ENCODE peak calls at places on chromosomes 4 and X, in four cellular contexts. H is GM23338, U is MM.1S, C is lower leg skin. N is an unnamed sample.

GRCh38 chr4:6548201-6548881 is 26.6 kb upstream of the MAN2B2 start:
- DNase-seq in U (no peak), H (peak; percentile 75), C (no peak), N (no peak)

GRCh38 chr4:185335579-185335978 is 60.1 kb downstream of the LRP2BP start:
- DNase-seq in C (no peak), H (no peak), U (no peak), N (no peak)

GRCh38 chrX:110504947-110505346 is 146.3 kb downstream of the RTL9 start:
- DNase-seq in C (no peak), H (no peak), U (no peak), N (no peak)

GRCh38 chrX:33339219-33339618 is 127.9 kb upstream of the DMD start:
- DNase-seq in H (peak; percentile 2), U (no peak), C (no peak), N (no peak)

GRCh38 chr4:101419324-101420135 is 72.2 kb upstream of the PPP3CA start:
- DNase-seq in H (peak; percentile 9), U (peak; percentile 88), C (no peak), N (peak; percentile 73)

GRCh38 chr4:119103263-119103662 is 32.4 kb upstream of the MYOZ2 start:
- DNase-seq in C (no peak), H (peak; percentile 51), U (no peak), N (no peak)

GRCh38 chrX:46554942-46555341 is 9.7 kb upstream of the ZNF674 start:
- DNase-seq in C (no peak), H (no peak), U (peak; percentile 10), N (no peak)

GRCh38 chr4:78370625-78371372 is 180.8 kb upstream of the ANXA3 start:
- DNase-seq in U (no peak), H (peak; percentile 41), C (no peak), N (no peak)

GRCh38 chrX:78377186-78377585 is 49.8 kb upstream of the CYSLTR1 start:
- DNase-seq in U (no peak), H (no peak), C (no peak), N (no peak)

GRCh38 chrX:102651968-102652744 is 873 bp downstream of the GPRASP1 start:
- DNase-seq in C (no peak), H (peak; percentile 69), U (no peak), N (peak; percentile 6)

GRCh38 chr4:7397206-7398103 is 37.3 kb downstream of the PSAPL1 start:
- DNase-seq in U (no peak), H (no peak), C (no peak), N (no peak)

GRCh38 chrX:9676311-9676710 is 89.3 kb downstream of the GPR143 start:
- DNase-seq in H (no peak), C (no peak), U (no peak), N (no peak)

GRCh38 chr4:74794341-74794801 is at the start of gene BTC:
- DNase-seq in U (peak; percentile 84), H (peak; percentile 69), C (peak; percentile 13), N (no peak)

GRCh38 chr4:6463311-6464289 is 8.8 kb downstream of the PPP2R2C start:
- DNase-seq in H (no peak), C (no peak), U (no peak), N (no peak)

GRCh38 chrX:41664307-41665299 is 24.2 kb upstream of the GPR34 start:
- DNase-seq in H (no peak), C (no peak), U (peak; percentile 15), N (no peak)

GRCh38 chr4:4535590-4535989 is 6.3 kb downstream of the STX18 start:
- DNase-seq in C (no peak), H (no peak), U (no peak), N (no peak)

GRCh38 chrX:10884246-10884645 is 226.9 kb upstream of the HCCS start:
- DNase-seq in U (no peak), C (no peak), H (no peak), N (no peak)

GRCh38 chrX:103565197-103565596 is 20.1 kb upstream of the TCEAL4 start:
- DNase-seq in U (peak; percentile 23), H (no peak), C (no peak), N (no peak)

GRCh38 chrX:12999422-12999821 is 24.5 kb downstream of the TMSB4X start:
- DNase-seq in U (peak; percentile 71), C (no peak), H (peak; percentile 28), N (peak; percentile 75)
- H3K4me3 ChIP-seq in U (peak overlapping the region; percentile 40), C (no peak overlapping the region), H (no peak overlapping the region), N (peak overlapping the region; percentile 30)

DNA sequence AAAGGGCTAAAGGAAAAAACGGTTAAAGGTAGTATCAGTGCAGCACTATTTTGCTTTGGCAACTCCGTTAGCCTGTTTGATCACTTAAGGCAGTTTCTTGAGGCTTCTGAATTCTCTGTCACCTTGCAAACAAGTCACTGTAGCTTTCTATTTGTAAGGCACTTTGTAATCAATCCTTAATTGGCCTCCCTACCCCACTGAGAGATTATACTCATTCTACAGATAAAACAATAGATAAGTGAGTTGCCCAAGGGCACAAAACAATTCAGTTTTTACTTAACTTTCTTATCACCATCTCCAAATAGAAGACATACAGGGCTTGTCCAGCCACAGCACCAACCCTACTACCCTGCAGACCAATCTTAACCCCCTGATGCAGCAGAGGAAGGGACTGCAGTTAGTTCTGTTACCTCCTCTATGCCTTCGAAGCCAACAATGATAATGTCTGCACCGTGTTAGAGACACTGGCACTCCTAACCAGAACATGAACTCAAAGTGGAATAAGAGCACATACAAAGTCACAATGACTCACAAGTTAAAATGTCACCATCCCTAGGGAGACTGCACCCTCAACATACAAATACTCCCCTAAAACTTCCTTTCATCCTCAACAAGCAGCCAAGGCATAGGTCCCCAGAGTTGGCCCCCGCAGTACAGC is 1.7 kb downstream of the TMEM185A start:
- DNase-seq in H (no peak), C (no peak), U (no peak), N (no peak)
- H3K4me3 ChIP-seq in H (peak overlapping the region; percentile 65), C (no peak overlapping the region), U (no peak overlapping the region), N (no peak overlapping the region)

GRCh38 chr4:36333303-36333877 is 52.0 kb downstream of the DTHD1 start:
- DNase-seq in U (no peak), H (no peak), C (no peak), N (peak; percentile 61)
- H3K4me3 ChIP-seq in U (no peak overlapping the region), H (no peak overlapping the region), C (no peak overlapping the region), N (no peak overlapping the region)

GRCh38 chr4:113835005-113835404 is 73.5 kb upstream of the CAMK2D start:
- DNase-seq in U (no peak), H (no peak), C (no peak), N (no peak)

GRCh38 chr4:113840850-113841249 is 79.3 kb upstream of the CAMK2D start:
- DNase-seq in C (no peak), U (no peak), H (no peak), N (no peak)

GRCh38 chr4:113838421-113838820 is 76.9 kb upstream of the CAMK2D start:
- DNase-seq in U (no peak), H (no peak), C (no peak), N (no peak)

GRCh38 chr4:113834302-113834701 is 72.8 kb upstream of the CAMK2D start:
- DNase-seq in C (no peak), H (no peak), U (no peak), N (no peak)

DNA sequence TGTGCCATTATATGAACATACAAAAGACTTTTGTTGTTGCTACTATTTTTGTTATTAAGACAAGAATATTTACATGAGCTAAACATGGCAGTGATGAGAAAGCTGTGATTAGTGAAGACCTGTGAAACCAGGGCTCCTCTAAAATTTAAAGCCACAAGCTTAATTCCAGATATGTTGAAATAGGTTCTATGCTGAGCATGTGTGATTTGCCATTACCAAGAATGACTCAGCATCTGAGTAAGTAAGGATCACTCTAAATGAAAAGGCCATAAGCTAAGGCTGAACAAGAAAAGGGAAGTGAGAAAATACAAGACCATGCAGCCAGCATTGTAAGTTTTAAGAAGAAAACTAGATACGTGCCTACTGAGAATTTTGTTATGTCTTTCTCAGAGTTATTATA is 75.9 kb upstream of the CAMK2D start:
- DNase-seq in U (peak; percentile 71), C (no peak), H (no peak), N (no peak)
- H3K4me3 ChIP-seq in U (no peak overlapping the region), C (no peak overlapping the region), H (no peak overlapping the region), N (no peak overlapping the region)

DNA sequence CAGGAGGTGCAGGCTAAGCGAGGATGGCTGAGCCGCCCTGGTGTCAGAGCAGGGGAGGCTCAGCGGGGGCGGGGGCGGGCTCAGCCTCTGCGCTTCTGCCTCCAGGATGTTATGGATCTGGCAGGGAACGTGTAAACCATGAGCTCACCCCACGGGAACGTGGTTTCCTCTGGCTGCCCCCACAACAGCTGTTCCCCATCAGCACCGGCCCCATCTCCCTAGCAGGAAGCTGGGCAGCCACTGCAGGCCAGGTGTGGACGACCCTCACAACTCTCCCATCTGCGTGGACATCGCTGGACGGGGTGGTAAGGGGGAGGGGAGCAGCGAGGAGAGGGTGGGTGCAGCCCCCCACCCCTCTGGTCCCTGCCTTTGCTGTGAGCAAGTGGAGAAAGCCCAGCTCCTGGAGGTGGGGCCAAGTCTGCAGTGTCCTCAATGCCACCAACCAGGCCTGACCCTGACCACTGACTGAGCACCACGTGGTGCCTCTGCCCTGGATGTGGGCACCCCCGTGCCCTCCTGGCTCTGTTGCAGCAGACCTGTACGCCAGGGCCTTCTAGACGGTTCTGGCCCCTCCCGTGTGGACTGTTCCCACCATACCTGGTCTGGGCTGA is 28.1 kb upstream of the SPON2 start:
- DNase-seq in U (no peak), C (no peak), H (no peak), N (peak; percentile 52)
- H3K4me3 ChIP-seq in U (peak overlapping the region; percentile 68), C (no peak overlapping the region), H (no peak overlapping the region), N (peak overlapping the region; percentile 86)

GRCh38 chr4:121379276-121379675 is 1.5 kb downstream of the QRFPR start:
- DNase-seq in C (no peak), U (no peak), H (no peak), N (no peak)
- H3K4me3 ChIP-seq in C (no peak overlapping the region), U (no peak overlapping the region), H (peak overlapping the region; percentile 63), N (no peak overlapping the region)